ENCODE peak calls at places on chromosomes 11 and 22, in five cellular contexts. X is stimulated activated CD4-positive, alpha-beta T cell treated with anti-CD3 and anti-CD28 coated beads, Interleukin-12 subunit alpha, Interleukin-12 subunit beta, amount 100 ng/mL, for 4 hours; V is sigmoid colon; W is SHP77; B is BE2C. R is an unnamed sample.
A peak's percentile ranks its signal among the peaks of the same experiment; 100 is the strongest.

GRCh38 chr11:97717922-97718321 is 1302.8 kb upstream of the CNTN5 start:
- DNase-seq in X (no peak), V (no peak), W (no peak), B (no peak), R (no peak)

GRCh38 chr22:23204125-23204488 is 23.8 kb downstream of the BCR start:
- DNase-seq in X (no peak), V (no peak), W (no peak), B (no peak), R (no peak)

GRCh38 chr11:9060700-9061111 is 30.7 kb downstream of the SCUBE2 start:
- DNase-seq in X (peak; percentile 26), V (no peak), W (no peak), B (no peak), R (peak; percentile 2)

GRCh38 chr11:69878144-69878883 is 59.1 kb upstream of the FGF3 start:
- DNase-seq in X (no peak), V (peak; percentile 49), W (no peak), B (no peak), R (no peak)

GRCh38 chr11:131356201-131356600 is 14.2 kb upstream of the NTM start:
- DNase-seq in X (no peak), V (no peak), W (no peak), B (no peak), R (no peak)

GRCh38 chr11:13183094-13183825 is 94.3 kb upstream of the BMAL1 start:
- DNase-seq in X (no peak), V (no peak), W (no peak), B (no peak), R (no peak)

GRCh38 chr22:33274214-33274828 is 216.1 kb upstream of the SYN3 start:
- DNase-seq in X (no peak), V (no peak), W (no peak), B (peak; percentile 31), R (no peak)

GRCh38 chr11:114483929-114484328 is 44.7 kb downstream of the REXO2 start:
- DNase-seq in X (no peak), V (no peak), W (no peak), B (no peak), R (no peak)

GRCh38 chr11:61477734-61478148 is 30.8 kb upstream of the LRRC10B start:
- DNase-seq in X (peak; percentile 50), V (peak; percentile 79), W (no peak), B (peak; percentile 42), R (no peak)

R was measured in DMS 273 treated with DMSO at 0.1 percent for 48 hours.